ENCODE peak calls at places on chromosomes 16 and 17, in four cellular contexts. O is astrocyte of the cerebellum, T is PC-3, S is GM13976. R is an unnamed sample.

GRCh38 chr16:67719778-67720144 is 645 bp upstream of the GFOD2 start:
- DNase-seq in O (peak), T (no peak), S (no peak), R (peak)

GRCh38 chr16:11585460-11586374 is 1.0 kb downstream of the LITAF start:
- DNase-seq in O (no peak), T (no peak), S (no peak), R (peak)

GRCh38 chr17:45430738-45431530 is 1.7 kb downstream of the ARHGAP27 start:
- DNase-seq in O (no peak), T (peak), S (peak), R (peak)

GRCh38 chr17:32504166-32504990 is 17.6 kb downstream of the CDK5R1 start:
- DNase-seq in O (no peak), T (no peak), S (no peak), R (no peak)

GRCh38 chr16:79821911-79822310 is 221.4 kb upstream of the MAF start:
- DNase-seq in O (no peak), T (no peak), S (no peak), R (no peak)

GRCh38 chr16:4797805-4798252 is 2.7 kb downstream of the SMIM22 start:
- DNase-seq in O (no peak), T (no peak), S (no peak), R (no peak)

GRCh38 chr16:48054881-48055601 is 100.8 kb downstream of the ABCC12 start:
- DNase-seq in O (peak), T (peak), S (peak), R (no peak)

GRCh38 chr16:88383401-88384221 is 852 bp downstream of the ZNF469 start:
- DNase-seq in O (no peak), T (peak), S (no peak), R (no peak)

R was measured in breast epithelium.